ENCODE peak calls at places on chromosomes 11 and 22, in five cellular contexts. One of them, this sample, is unnamed.
A peak's percentile ranks its signal among the peaks of the same experiment; 100 is the strongest.

GRCh38 chr11:67563354-67564114 is 20.1 kb upstream of the GSTP1 start:
- DNase-seq in activated T-helper 9 cell treated with anti-CD3 and anti-CD28 coated beads, Interleukin-2, amount 50 U/mL, for 16 hours: no peak
- DNase-seq in K562: no peak
- DNase-seq in stimulated activated CD8-positive, alpha-beta memory T cell treated with anti-CD3 and anti-CD28 coated beads, Interleukin-12 subunit alpha, Interleukin-12 subunit beta, amount 100 ng/mL, for 4 hours: no peak
- DNase-seq in activated CD4-positive, alpha-beta T cell treated with anti-CD3 and anti-CD28 coated beads for 48 hours: no peak
- DNase-seq in this sample: no peak

GRCh38 chr11:7512525-7513209 is 1.1 kb upstream of the PPFIBP2 start:
- DNase-seq in activated T-helper 9 cell treated with anti-CD3 and anti-CD28 coated beads, Interleukin-2, amount 50 U/mL, for 16 hours: no peak
- DNase-seq in K562: no peak
- DNase-seq in stimulated activated CD8-positive, alpha-beta memory T cell treated with anti-CD3 and anti-CD28 coated beads, Interleukin-12 subunit alpha, Interleukin-12 subunit beta, amount 100 ng/mL, for 4 hours: no peak
- DNase-seq in activated CD4-positive, alpha-beta T cell treated with anti-CD3 and anti-CD28 coated beads for 48 hours: peak; percentile 12
- DNase-seq in this sample: no peak

GRCh38 chr11:29957406-29957805 is 59.4 kb downstream of the KCNA4 start:
- DNase-seq in activated T-helper 9 cell treated with anti-CD3 and anti-CD28 coated beads, Interleukin-2, amount 50 U/mL, for 16 hours: no peak
- DNase-seq in K562: no peak
- DNase-seq in stimulated activated CD8-positive, alpha-beta memory T cell treated with anti-CD3 and anti-CD28 coated beads, Interleukin-12 subunit alpha, Interleukin-12 subunit beta, amount 100 ng/mL, for 4 hours: no peak
- DNase-seq in activated CD4-positive, alpha-beta T cell treated with anti-CD3 and anti-CD28 coated beads for 48 hours: no peak
- DNase-seq in this sample: no peak

GRCh38 chr11:72573380-72573949 is 100.8 kb downstream of the PDE2A start:
- DNase-seq in activated T-helper 9 cell treated with anti-CD3 and anti-CD28 coated beads, Interleukin-2, amount 50 U/mL, for 16 hours: no peak
- DNase-seq in K562: peak; percentile 88
- DNase-seq in stimulated activated CD8-positive, alpha-beta memory T cell treated with anti-CD3 and anti-CD28 coated beads, Interleukin-12 subunit alpha, Interleukin-12 subunit beta, amount 100 ng/mL, for 4 hours: no peak
- DNase-seq in activated CD4-positive, alpha-beta T cell treated with anti-CD3 and anti-CD28 coated beads for 48 hours: peak; percentile 45
- DNase-seq in this sample: peak; percentile 82

GRCh38 chr11:117497206-117497951 is 169.7 kb downstream of the CEP164 start:
- DNase-seq in activated T-helper 9 cell treated with anti-CD3 and anti-CD28 coated beads, Interleukin-2, amount 50 U/mL, for 16 hours: no peak
- DNase-seq in K562: no peak
- DNase-seq in stimulated activated CD8-positive, alpha-beta memory T cell treated with anti-CD3 and anti-CD28 coated beads, Interleukin-12 subunit alpha, Interleukin-12 subunit beta, amount 100 ng/mL, for 4 hours: no peak
- DNase-seq in activated CD4-positive, alpha-beta T cell treated with anti-CD3 and anti-CD28 coated beads for 48 hours: no peak
- DNase-seq in this sample: no peak

GRCh38 chr11:109439684-109440083 is 17.7 kb downstream of the C11orf87 start:
- DNase-seq in activated T-helper 9 cell treated with anti-CD3 and anti-CD28 coated beads, Interleukin-2, amount 50 U/mL, for 16 hours: no peak
- DNase-seq in K562: no peak
- DNase-seq in stimulated activated CD8-positive, alpha-beta memory T cell treated with anti-CD3 and anti-CD28 coated beads, Interleukin-12 subunit alpha, Interleukin-12 subunit beta, amount 100 ng/mL, for 4 hours: no peak
- DNase-seq in activated CD4-positive, alpha-beta T cell treated with anti-CD3 and anti-CD28 coated beads for 48 hours: no peak
- DNase-seq in this sample: no peak

GRCh38 chr11:109547356-109548027 is 125.5 kb downstream of the C11orf87 start:
- DNase-seq in activated T-helper 9 cell treated with anti-CD3 and anti-CD28 coated beads, Interleukin-2, amount 50 U/mL, for 16 hours: no peak
- DNase-seq in K562: no peak
- DNase-seq in stimulated activated CD8-positive, alpha-beta memory T cell treated with anti-CD3 and anti-CD28 coated beads, Interleukin-12 subunit alpha, Interleukin-12 subunit beta, amount 100 ng/mL, for 4 hours: no peak
- DNase-seq in activated CD4-positive, alpha-beta T cell treated with anti-CD3 and anti-CD28 coated beads for 48 hours: no peak
- DNase-seq in this sample: no peak

GRCh38 chr22:47966316-47966715 is 1203.9 kb downstream of the TBC1D22A start:
- DNase-seq in activated T-helper 9 cell treated with anti-CD3 and anti-CD28 coated beads, Interleukin-2, amount 50 U/mL, for 16 hours: no peak
- DNase-seq in K562: no peak
- DNase-seq in stimulated activated CD8-positive, alpha-beta memory T cell treated with anti-CD3 and anti-CD28 coated beads, Interleukin-12 subunit alpha, Interleukin-12 subunit beta, amount 100 ng/mL, for 4 hours: no peak
- DNase-seq in activated CD4-positive, alpha-beta T cell treated with anti-CD3 and anti-CD28 coated beads for 48 hours: no peak
- DNase-seq in this sample: no peak

GRCh38 chr11:130400793-130401483 is 27.5 kb downstream of the ADAMTS8 start:
- DNase-seq in activated T-helper 9 cell treated with anti-CD3 and anti-CD28 coated beads, Interleukin-2, amount 50 U/mL, for 16 hours: no peak
- DNase-seq in K562: no peak
- DNase-seq in stimulated activated CD8-positive, alpha-beta memory T cell treated with anti-CD3 and anti-CD28 coated beads, Interleukin-12 subunit alpha, Interleukin-12 subunit beta, amount 100 ng/mL, for 4 hours: no peak
- DNase-seq in activated CD4-positive, alpha-beta T cell treated with anti-CD3 and anti-CD28 coated beads for 48 hours: no peak
- DNase-seq in this sample: no peak

GRCh38 chr22:47067331-47067890 is 305.0 kb downstream of the TBC1D22A start:
- DNase-seq in activated T-helper 9 cell treated with anti-CD3 and anti-CD28 coated beads, Interleukin-2, amount 50 U/mL, for 16 hours: no peak
- DNase-seq in K562: no peak
- DNase-seq in stimulated activated CD8-positive, alpha-beta memory T cell treated with anti-CD3 and anti-CD28 coated beads, Interleukin-12 subunit alpha, Interleukin-12 subunit beta, amount 100 ng/mL, for 4 hours: no peak
- DNase-seq in activated CD4-positive, alpha-beta T cell treated with anti-CD3 and anti-CD28 coated beads for 48 hours: no peak
- DNase-seq in this sample: no peak

GRCh38 chr22:43401233-43401632 is 10.6 kb upstream of the MPPED1 start:
- DNase-seq in activated T-helper 9 cell treated with anti-CD3 and anti-CD28 coated beads, Interleukin-2, amount 50 U/mL, for 16 hours: no peak
- DNase-seq in K562: no peak
- DNase-seq in stimulated activated CD8-positive, alpha-beta memory T cell treated with anti-CD3 and anti-CD28 coated beads, Interleukin-12 subunit alpha, Interleukin-12 subunit beta, amount 100 ng/mL, for 4 hours: no peak
- DNase-seq in activated CD4-positive, alpha-beta T cell treated with anti-CD3 and anti-CD28 coated beads for 48 hours: no peak
- DNase-seq in this sample: no peak

GRCh38 chr22:41380993-41381328 is 781 bp upstream of the TEF start:
- DNase-seq in activated T-helper 9 cell treated with anti-CD3 and anti-CD28 coated beads, Interleukin-2, amount 50 U/mL, for 16 hours: no peak
- DNase-seq in K562: no peak
- DNase-seq in stimulated activated CD8-positive, alpha-beta memory T cell treated with anti-CD3 and anti-CD28 coated beads, Interleukin-12 subunit alpha, Interleukin-12 subunit beta, amount 100 ng/mL, for 4 hours: no peak
- DNase-seq in activated CD4-positive, alpha-beta T cell treated with anti-CD3 and anti-CD28 coated beads for 48 hours: no peak
- DNase-seq in this sample: no peak

GRCh38 chr11:116275634-116276033 is 497.2 kb downstream of the BUD13 start:
- DNase-seq in activated T-helper 9 cell treated with anti-CD3 and anti-CD28 coated beads, Interleukin-2, amount 50 U/mL, for 16 hours: no peak
- DNase-seq in K562: no peak
- DNase-seq in stimulated activated CD8-positive, alpha-beta memory T cell treated with anti-CD3 and anti-CD28 coated beads, Interleukin-12 subunit alpha, Interleukin-12 subunit beta, amount 100 ng/mL, for 4 hours: no peak
- DNase-seq in activated CD4-positive, alpha-beta T cell treated with anti-CD3 and anti-CD28 coated beads for 48 hours: no peak
- DNase-seq in this sample: no peak

GRCh38 chr11:43410394-43410793 is 51.7 kb downstream of the TTC17 start:
- DNase-seq in activated T-helper 9 cell treated with anti-CD3 and anti-CD28 coated beads, Interleukin-2, amount 50 U/mL, for 16 hours: no peak
- DNase-seq in K562: no peak
- DNase-seq in stimulated activated CD8-positive, alpha-beta memory T cell treated with anti-CD3 and anti-CD28 coated beads, Interleukin-12 subunit alpha, Interleukin-12 subunit beta, amount 100 ng/mL, for 4 hours: no peak
- DNase-seq in activated CD4-positive, alpha-beta T cell treated with anti-CD3 and anti-CD28 coated beads for 48 hours: no peak
- DNase-seq in this sample: no peak

GRCh38 chr11:1047576-1048156 is 11.1 kb upstream of the MUC6 start:
- DNase-seq in activated T-helper 9 cell treated with anti-CD3 and anti-CD28 coated beads, Interleukin-2, amount 50 U/mL, for 16 hours: no peak
- DNase-seq in K562: no peak
- DNase-seq in stimulated activated CD8-positive, alpha-beta memory T cell treated with anti-CD3 and anti-CD28 coated beads, Interleukin-12 subunit alpha, Interleukin-12 subunit beta, amount 100 ng/mL, for 4 hours: no peak
- DNase-seq in activated CD4-positive, alpha-beta T cell treated with anti-CD3 and anti-CD28 coated beads for 48 hours: no peak
- DNase-seq in this sample: no peak

This sample was measured in HEK293T.